ENCODE peak calls at places on chromosomes 1 and 21, in seven cellular contexts. One of them, this sample, is unnamed.

GRCh38 chr1:218711884-218712674 is 366.9 kb downstream of the TGFB2 start:
- DNase-seq in neuronal stem cell: no peak
- DNase-seq in H9: no peak
- DNase-seq in mesendoderm: no peak
- DNase-seq in IMR-90: peak
- DNase-seq in H1: no peak
- DNase-seq in trophoblast cell: no peak
- DNase-seq in this sample: no peak

GRCh38 chr1:245156041-245156735 is 1.4 kb downstream of the KIF26B start:
- DNase-seq in neuronal stem cell: peak
- DNase-seq in H9: peak
- DNase-seq in mesendoderm: peak
- DNase-seq in IMR-90: peak
- DNase-seq in H1: peak
- DNase-seq in trophoblast cell: peak
- DNase-seq in this sample: peak

GRCh38 chr1:166627583-166627982 is 211.7 kb upstream of the POGK start:
- DNase-seq in neuronal stem cell: no peak
- DNase-seq in H9: no peak
- DNase-seq in mesendoderm: peak
- DNase-seq in IMR-90: no peak
- DNase-seq in H1: no peak
- DNase-seq in trophoblast cell: no peak
- DNase-seq in this sample: no peak

GRCh38 chr1:24857528-24858133 is 72.4 kb downstream of the RUNX3 start:
- DNase-seq in neuronal stem cell: no peak
- DNase-seq in H9: no peak
- DNase-seq in mesendoderm: peak
- DNase-seq in IMR-90: no peak
- DNase-seq in H1: no peak
- DNase-seq in trophoblast cell: no peak
- DNase-seq in this sample: peak

GRCh38 chr1:24117722-24118409 is 5.9 kb upstream of the MYOM3 start:
- DNase-seq in neuronal stem cell: no peak
- DNase-seq in H9: no peak
- DNase-seq in mesendoderm: no peak
- DNase-seq in IMR-90: peak
- DNase-seq in H1: no peak
- DNase-seq in trophoblast cell: peak
- DNase-seq in this sample: no peak

GRCh38 chr1:101148987-101149386 is 87.8 kb upstream of the S1PR1 start:
- DNase-seq in neuronal stem cell: no peak
- DNase-seq in H9: no peak
- DNase-seq in mesendoderm: no peak
- DNase-seq in IMR-90: peak
- DNase-seq in H1: no peak
- DNase-seq in trophoblast cell: no peak
- DNase-seq in this sample: no peak

GRCh38 chr1:201888282-201889033 is at the start of gene SHISA4:
- DNase-seq in neuronal stem cell: peak
- DNase-seq in H9: peak
- DNase-seq in mesendoderm: no peak
- DNase-seq in IMR-90: peak
- DNase-seq in H1: peak
- DNase-seq in trophoblast cell: peak
- DNase-seq in this sample: peak

GRCh38 chr1:32240140-32240951 is 6.7 kb upstream of the FAM167B start:
- DNase-seq in neuronal stem cell: peak
- DNase-seq in H9: peak
- DNase-seq in mesendoderm: peak
- DNase-seq in IMR-90: peak
- DNase-seq in H1: peak
- DNase-seq in trophoblast cell: peak
- DNase-seq in this sample: peak

GRCh38 chr1:80054129-80054528 is 1047.6 kb upstream of the ADGRL4 start:
- DNase-seq in neuronal stem cell: no peak
- DNase-seq in H9: no peak
- DNase-seq in mesendoderm: no peak
- DNase-seq in IMR-90: peak
- DNase-seq in H1: no peak
- DNase-seq in trophoblast cell: peak
- DNase-seq in this sample: peak

GRCh38 chr1:50750021-50750619 is 209.9 kb downstream of the FAF1 start:
- DNase-seq in neuronal stem cell: no peak
- DNase-seq in H9: no peak
- DNase-seq in mesendoderm: peak
- DNase-seq in IMR-90: peak
- DNase-seq in H1: no peak
- DNase-seq in trophoblast cell: no peak
- DNase-seq in this sample: peak

GRCh38 chr1:1371741-1372711 is 3.0 kb downstream of the AURKAIP1 start:
- DNase-seq in neuronal stem cell: no peak
- DNase-seq in H9: peak
- DNase-seq in mesendoderm: peak
- DNase-seq in IMR-90: peak
- DNase-seq in H1: peak
- DNase-seq in trophoblast cell: peak
- DNase-seq in this sample: peak
- H3K23ac ChIP-seq in neuronal stem cell: peak
- H3K23ac ChIP-seq in H9: no peak
- H3K23ac ChIP-seq in mesendoderm: no peak
- H3K23ac ChIP-seq in IMR-90: peak
- H3K23ac ChIP-seq in H1: no peak
- H3K23ac ChIP-seq in trophoblast cell: no peak
- H3K23ac ChIP-seq in this sample: no peak

GRCh38 chr1:119007343-119007671 is 19.2 kb upstream of the TBX15 start:
- DNase-seq in neuronal stem cell: peak
- DNase-seq in H9: no peak
- DNase-seq in mesendoderm: no peak
- DNase-seq in IMR-90: no peak
- DNase-seq in H1: peak
- DNase-seq in trophoblast cell: no peak
- DNase-seq in this sample: no peak
- H2BK5ac ChIP-seq in neuronal stem cell: no peak
- H2BK5ac ChIP-seq in H9: no peak
- H2BK5ac ChIP-seq in mesendoderm: no peak
- H2BK5ac ChIP-seq in IMR-90: no peak
- H2BK5ac ChIP-seq in H1: no peak
- H2BK5ac ChIP-seq in trophoblast cell: no peak
- H2BK5ac ChIP-seq in this sample: no peak

DNA sequence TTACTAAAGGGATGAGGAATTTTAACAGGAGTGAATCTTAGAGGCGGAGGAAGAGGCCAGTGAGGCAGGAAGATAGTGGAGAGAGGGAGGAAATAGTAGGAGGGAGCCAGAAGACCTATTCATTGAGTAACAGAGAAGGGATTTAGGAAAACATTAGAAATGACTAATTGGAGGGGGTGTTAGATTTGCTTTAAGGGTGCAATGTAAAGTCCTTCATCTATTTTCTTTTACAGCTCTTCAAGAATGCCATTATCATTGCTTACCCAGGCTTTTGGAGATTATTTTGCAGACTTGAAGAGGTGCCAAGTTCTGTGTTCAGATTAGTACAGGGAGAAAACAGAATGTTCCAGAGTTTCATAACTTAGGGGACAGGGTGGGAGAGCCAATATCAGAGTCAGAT is 33.8 kb downstream of the OR10J1 start:
- DNase-seq in neuronal stem cell: no peak
- DNase-seq in H9: no peak
- DNase-seq in mesendoderm: no peak
- DNase-seq in IMR-90: no peak
- DNase-seq in H1: no peak
- DNase-seq in trophoblast cell: no peak
- DNase-seq in this sample: no peak
- H3K23ac ChIP-seq in neuronal stem cell: no peak
- H3K23ac ChIP-seq in H9: no peak
- H3K23ac ChIP-seq in mesendoderm: no peak
- H3K23ac ChIP-seq in IMR-90: no peak
- H3K23ac ChIP-seq in H1: no peak
- H3K23ac ChIP-seq in trophoblast cell: no peak
- H3K23ac ChIP-seq in this sample: no peak

DNA sequence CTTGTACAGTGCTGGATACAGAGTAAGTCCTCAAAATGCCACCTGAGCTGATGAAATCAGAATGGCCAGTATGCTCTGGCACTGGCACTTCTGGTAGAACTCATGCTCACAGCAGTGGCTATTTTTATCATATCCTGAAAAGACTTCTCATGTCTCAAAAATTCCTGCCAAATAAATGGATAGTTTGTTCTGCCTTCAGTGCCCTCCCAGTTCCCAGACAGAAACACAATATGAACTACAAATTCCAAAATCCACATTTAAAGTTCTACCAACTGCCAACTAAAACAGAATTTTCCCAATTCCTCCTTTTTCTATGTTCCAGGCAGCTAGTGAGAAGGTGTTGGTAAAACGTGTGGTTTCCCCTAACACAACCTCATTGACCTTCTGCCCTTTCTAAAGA is 51.4 kb upstream of the RGS1 start:
- DNase-seq in neuronal stem cell: no peak
- DNase-seq in H9: no peak
- DNase-seq in mesendoderm: no peak
- DNase-seq in IMR-90: peak
- DNase-seq in H1: no peak
- DNase-seq in trophoblast cell: no peak
- DNase-seq in this sample: no peak
- H2BK5ac ChIP-seq in neuronal stem cell: no peak
- H2BK5ac ChIP-seq in H9: no peak
- H2BK5ac ChIP-seq in mesendoderm: no peak
- H2BK5ac ChIP-seq in IMR-90: peak
- H2BK5ac ChIP-seq in H1: no peak
- H2BK5ac ChIP-seq in trophoblast cell: no peak
- H2BK5ac ChIP-seq in this sample: no peak

DNA sequence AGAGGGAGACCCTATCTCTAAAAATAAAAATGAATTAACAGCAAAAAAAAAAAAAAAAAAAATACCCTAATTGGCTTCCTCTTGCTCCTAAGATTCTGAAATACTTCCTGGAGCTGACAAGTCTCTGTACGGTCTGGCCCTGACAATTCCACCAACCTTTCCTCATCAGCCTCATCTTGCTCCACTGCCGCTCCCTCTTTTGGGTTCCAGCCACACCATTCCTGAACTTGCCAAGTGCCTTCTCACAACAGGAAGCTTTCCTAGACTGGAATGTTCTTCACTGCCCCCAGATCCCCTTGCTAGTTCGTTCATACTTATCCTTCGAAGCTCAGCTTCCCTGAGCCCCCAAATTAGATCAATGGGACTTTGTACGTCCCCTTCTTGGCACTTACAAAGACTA is 37.0 kb downstream of the AKNAD1 start:
- DNase-seq in neuronal stem cell: no peak
- DNase-seq in H9: no peak
- DNase-seq in mesendoderm: no peak
- DNase-seq in IMR-90: no peak
- DNase-seq in H1: no peak
- DNase-seq in trophoblast cell: no peak
- DNase-seq in this sample: no peak
- H3K23ac ChIP-seq in neuronal stem cell: no peak
- H3K23ac ChIP-seq in H9: no peak
- H3K23ac ChIP-seq in mesendoderm: no peak
- H3K23ac ChIP-seq in IMR-90: no peak
- H3K23ac ChIP-seq in H1: no peak
- H3K23ac ChIP-seq in trophoblast cell: no peak
- H3K23ac ChIP-seq in this sample: no peak

GRCh38 chr1:42951588-42951987 is 7.1 kb downstream of the SLC2A1 start:
- DNase-seq in neuronal stem cell: no peak
- DNase-seq in H9: no peak
- DNase-seq in mesendoderm: no peak
- DNase-seq in IMR-90: no peak
- DNase-seq in H1: no peak
- DNase-seq in trophoblast cell: no peak
- DNase-seq in this sample: no peak
- H2BK5ac ChIP-seq in neuronal stem cell: no peak
- H2BK5ac ChIP-seq in H9: no peak
- H2BK5ac ChIP-seq in mesendoderm: no peak
- H2BK5ac ChIP-seq in IMR-90: peak
- H2BK5ac ChIP-seq in H1: no peak
- H2BK5ac ChIP-seq in trophoblast cell: no peak
- H2BK5ac ChIP-seq in this sample: no peak

DNA sequence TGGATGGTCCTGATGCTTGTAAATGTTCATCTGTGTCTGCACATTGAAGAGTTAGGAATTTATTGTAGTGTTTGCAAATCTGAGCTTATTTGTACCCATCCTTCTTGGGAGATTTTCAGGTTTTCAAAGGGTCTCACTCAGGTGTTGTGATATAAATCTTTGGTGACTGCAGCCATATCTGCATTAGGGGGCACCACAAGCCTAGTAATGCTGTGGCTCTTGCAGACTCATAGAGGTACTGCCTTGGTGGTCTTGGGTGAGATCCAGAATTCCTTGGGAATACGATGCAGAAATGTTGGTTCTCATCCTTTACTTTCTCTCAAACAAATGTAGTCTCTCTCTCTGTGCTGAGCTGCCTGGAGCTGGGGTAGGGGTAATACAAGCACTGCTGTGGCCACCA is 405.9 kb downstream of the TTLL7 start:
- DNase-seq in neuronal stem cell: peak
- DNase-seq in H9: peak
- DNase-seq in mesendoderm: peak
- DNase-seq in IMR-90: no peak
- DNase-seq in H1: no peak
- DNase-seq in trophoblast cell: no peak
- DNase-seq in this sample: no peak
- H3K23ac ChIP-seq in neuronal stem cell: no peak
- H3K23ac ChIP-seq in H9: no peak
- H3K23ac ChIP-seq in mesendoderm: no peak
- H3K23ac ChIP-seq in IMR-90: no peak
- H3K23ac ChIP-seq in H1: no peak
- H3K23ac ChIP-seq in trophoblast cell: no peak
- H3K23ac ChIP-seq in this sample: no peak

GRCh38 chr21:41428847-41429246 is 2.8 kb downstream of the MX1 start:
- DNase-seq in neuronal stem cell: no peak
- DNase-seq in H9: no peak
- DNase-seq in mesendoderm: no peak
- DNase-seq in IMR-90: no peak
- DNase-seq in H1: peak
- DNase-seq in trophoblast cell: no peak
- DNase-seq in this sample: no peak
- H2BK5ac ChIP-seq in neuronal stem cell: no peak
- H2BK5ac ChIP-seq in H9: no peak
- H2BK5ac ChIP-seq in mesendoderm: no peak
- H2BK5ac ChIP-seq in IMR-90: no peak
- H2BK5ac ChIP-seq in H1: no peak
- H2BK5ac ChIP-seq in trophoblast cell: no peak
- H2BK5ac ChIP-seq in this sample: no peak

DNA sequence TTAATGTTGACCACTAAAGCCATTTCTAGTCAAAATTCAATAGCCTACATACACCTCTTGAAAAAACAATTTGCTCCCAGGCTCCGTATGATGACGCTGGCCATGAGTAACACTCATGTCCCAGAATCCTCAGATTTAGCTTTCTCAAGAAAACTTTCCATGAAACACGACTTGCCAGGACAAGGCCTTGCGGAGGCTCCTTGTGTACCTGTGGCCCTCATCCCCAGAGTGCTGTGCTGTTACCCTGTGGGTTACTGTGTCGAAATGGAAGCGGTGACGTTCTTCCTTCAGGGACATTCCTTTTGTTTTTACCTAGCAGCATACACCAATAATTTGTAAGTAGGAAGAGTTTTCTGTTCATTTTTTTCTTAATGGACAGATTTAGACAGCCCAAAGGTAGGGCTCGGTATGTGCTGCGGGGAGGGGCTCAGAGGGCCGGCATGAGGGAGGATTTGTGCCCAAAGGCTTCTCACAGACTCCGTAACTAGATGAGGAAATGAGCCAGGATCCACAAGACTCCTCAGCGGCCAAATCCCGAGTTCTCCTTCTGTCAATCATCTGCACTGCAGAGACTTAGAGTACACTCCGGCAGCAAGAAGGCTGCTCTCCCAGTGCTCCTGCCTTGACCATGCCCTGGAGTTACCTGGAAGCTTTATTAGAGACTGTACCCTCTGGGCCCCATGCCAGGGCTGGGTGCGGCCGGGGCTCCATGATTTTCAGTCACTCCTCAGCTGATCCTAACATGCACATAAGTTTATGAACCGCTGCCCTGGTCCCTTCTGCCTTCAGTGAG is 17.8 kb downstream of the GNG12 start:
- DNase-seq in neuronal stem cell: no peak
- DNase-seq in H9: no peak
- DNase-seq in mesendoderm: no peak
- DNase-seq in IMR-90: no peak
- DNase-seq in H1: no peak
- DNase-seq in trophoblast cell: peak
- DNase-seq in this sample: no peak
- H3K23ac ChIP-seq in neuronal stem cell: no peak
- H3K23ac ChIP-seq in H9: no peak
- H3K23ac ChIP-seq in mesendoderm: no peak
- H3K23ac ChIP-seq in IMR-90: no peak
- H3K23ac ChIP-seq in H1: no peak
- H3K23ac ChIP-seq in trophoblast cell: no peak
- H3K23ac ChIP-seq in this sample: no peak